ENCODE peak calls at places on chromosome 1, in nine cellular contexts. V is HTR-8/SVneo; B is psoas muscle; X is HS-27A; Q is neural crest cell; C is naive thymus-derived CD8-positive, alpha-beta T cell; O is heart right ventricle; N is heart left ventricle; H is NAMALWA. P is an unnamed sample.

GRCh38 chr1:41102208-41102607 is 80.7 kb upstream of the SLFNL1 start:
- DNase-seq in V (peak), B (peak), X (peak), Q (no peak), C (no peak), O (peak), N (peak), H (no peak), P (peak)

GRCh38 chr1:56399326-56400292 is 179.8 kb downstream of the PLPP3 start:
- DNase-seq in V (no peak), B (no peak), X (no peak), Q (no peak), C (no peak), O (no peak), N (no peak), H (no peak), P (no peak)

GRCh38 chr1:200184196-200184595 is 156.7 kb downstream of the NR5A2 start:
- DNase-seq in V (peak), B (peak), X (peak), Q (no peak), C (no peak), O (peak), N (peak), H (no peak), P (no peak)

GRCh38 chr1:101474039-101474665 is 237.3 kb downstream of the S1PR1 start:
- DNase-seq in V (peak), B (no peak), X (no peak), Q (no peak), C (no peak), O (no peak), N (no peak), H (peak), P (no peak)

GRCh38 chr1:229694053-229694693 is 68.1 kb downstream of the URB2 start:
- DNase-seq in V (no peak), B (peak), X (no peak), Q (no peak), C (no peak), O (peak), N (peak), H (peak), P (no peak)

GRCh38 chr1:111481387-111482221 is 7.8 kb downstream of the C1orf162 start:
- DNase-seq in V (peak), B (peak), X (peak), Q (peak), C (peak), O (peak), N (peak), H (peak), P (no peak)

GRCh38 chr1:221435510-221435909 is 306.4 kb downstream of the DUSP10 start:
- DNase-seq in V (peak), B (no peak), X (no peak), Q (no peak), C (no peak), O (no peak), N (no peak), H (peak), P (peak)

GRCh38 chr1:162381383-162381782 is at the start of gene C1orf226:
- DNase-seq in V (no peak), B (no peak), X (no peak), Q (no peak), C (no peak), O (no peak), N (no peak), H (no peak), P (no peak)

GRCh38 chr1:190699165-190699564 is 221.5 kb upstream of the BRINP3 start:
- DNase-seq in V (no peak), B (no peak), X (no peak), Q (no peak), C (no peak), O (no peak), N (no peak), H (no peak), P (no peak)

P was measured in HS-5.